ENCODE peak calls at places on chromosomes 2 and 18, in four cellular contexts. One of them, this sample, is unnamed.

GRCh38 chr2:4628931-4629565 is 925.7 kb downstream of the DCDC2C start:
- DNase-seq in foreskin fibroblast: no peak
- DNase-seq in NT2/D1: no peak
- DNase-seq in SJSA1: no peak
- DNase-seq in this sample: no peak

GRCh38 chr2:234988491-234988890 is 36.7 kb downstream of the SH3BP4 start:
- DNase-seq in NT2/D1: no peak
- DNase-seq in foreskin fibroblast: no peak
- DNase-seq in SJSA1: no peak
- DNase-seq in this sample: no peak

GRCh38 chr2:197675711-197676188 is 363 bp upstream of the RFTN2 start:
- DNase-seq in NT2/D1: no peak
- DNase-seq in foreskin fibroblast: peak
- DNase-seq in SJSA1: peak
- DNase-seq in this sample: no peak

GRCh38 chr2:79861059-79861374 is 348.2 kb downstream of the CTNNA2 start:
- DNase-seq in foreskin fibroblast: no peak
- DNase-seq in SJSA1: no peak
- DNase-seq in NT2/D1: no peak
- DNase-seq in this sample: no peak

GRCh38 chr2:137123241-137123640 is 357.9 kb downstream of the THSD7B start:
- DNase-seq in SJSA1: peak
- DNase-seq in foreskin fibroblast: peak
- DNase-seq in NT2/D1: no peak
- DNase-seq in this sample: no peak

GRCh38 chr2:54899576-54900200 is 150.6 kb downstream of the RTN4 start:
- DNase-seq in SJSA1: peak
- DNase-seq in NT2/D1: peak
- DNase-seq in foreskin fibroblast: peak
- DNase-seq in this sample: peak

GRCh38 chr2:49973917-49974368 is 819.6 kb upstream of the FSHR start:
- DNase-seq in NT2/D1: no peak
- DNase-seq in foreskin fibroblast: peak
- DNase-seq in SJSA1: peak
- DNase-seq in this sample: peak

GRCh38 chr2:124530203-124530602 is 505.1 kb downstream of the CNTNAP5 start:
- DNase-seq in SJSA1: no peak
- DNase-seq in foreskin fibroblast: no peak
- DNase-seq in NT2/D1: peak
- DNase-seq in this sample: no peak

GRCh38 chr2:112055110-112055832 is at the start of gene TMEM87B:
- DNase-seq in SJSA1: peak
- DNase-seq in NT2/D1: peak
- DNase-seq in foreskin fibroblast: peak
- DNase-seq in this sample: peak

GRCh38 chr18:8121942-8122480 is 487.2 kb upstream of the RAB12 start:
- DNase-seq in NT2/D1: peak
- DNase-seq in SJSA1: peak
- DNase-seq in foreskin fibroblast: peak
- DNase-seq in this sample: peak

GRCh38 chr2:30541680-30542079 is 94.6 kb downstream of the LCLAT1 start:
- DNase-seq in foreskin fibroblast: no peak
- DNase-seq in NT2/D1: no peak
- DNase-seq in SJSA1: no peak
- DNase-seq in this sample: no peak

GRCh38 chr2:132374551-132374950 is 42.1 kb upstream of the GPR39 start:
- DNase-seq in SJSA1: peak
- DNase-seq in NT2/D1: no peak
- DNase-seq in foreskin fibroblast: peak
- DNase-seq in this sample: peak

GRCh38 chr2:88600038-88600465 is 27.2 kb downstream of the EIF2AK3 start:
- DNase-seq in NT2/D1: peak
- DNase-seq in SJSA1: peak
- DNase-seq in foreskin fibroblast: peak
- DNase-seq in this sample: peak

GRCh38 chr2:38075436-38076249 is at the start of gene CYP1B1:
- DNase-seq in NT2/D1: no peak
- DNase-seq in foreskin fibroblast: no peak
- DNase-seq in SJSA1: no peak
- DNase-seq in this sample: no peak

GRCh38 chr2:109031481-109032228 is 42.6 kb upstream of the EDAR start:
- DNase-seq in SJSA1: peak
- DNase-seq in foreskin fibroblast: peak
- DNase-seq in NT2/D1: peak
- DNase-seq in this sample: peak

GRCh38 chr2:174205562-174205961 is 42.8 kb downstream of the OLA1 start:
- DNase-seq in foreskin fibroblast: no peak
- DNase-seq in NT2/D1: no peak
- DNase-seq in SJSA1: no peak
- DNase-seq in this sample: no peak

GRCh38 chr18:28115149-28115550 is 61.8 kb downstream of the CDH2 start:
- DNase-seq in NT2/D1: no peak
- DNase-seq in foreskin fibroblast: peak
- DNase-seq in SJSA1: peak
- DNase-seq in this sample: peak

GRCh38 chr2:203396667-203397066 is 68.5 kb downstream of the ABI2 start:
- DNase-seq in foreskin fibroblast: no peak
- DNase-seq in SJSA1: peak
- DNase-seq in NT2/D1: peak
- DNase-seq in this sample: peak

GRCh38 chr2:237315170-237315880 is 98.6 kb downstream of the COL6A3 start:
- DNase-seq in foreskin fibroblast: peak
- DNase-seq in NT2/D1: peak
- DNase-seq in SJSA1: peak
- DNase-seq in this sample: no peak

GRCh38 chr2:26619649-26620605 is 21.2 kb downstream of the CIB4 start:
- DNase-seq in foreskin fibroblast: no peak
- DNase-seq in NT2/D1: no peak
- DNase-seq in SJSA1: no peak
- DNase-seq in this sample: no peak

GRCh38 chr2:102473020-102473419 is at the start of gene SLC9A4:
- DNase-seq in NT2/D1: no peak
- DNase-seq in SJSA1: peak
- DNase-seq in foreskin fibroblast: peak
- DNase-seq in this sample: peak

GRCh38 chr18:30748541-30748940 is 294.0 kb downstream of the DSC3 start:
- DNase-seq in foreskin fibroblast: no peak
- DNase-seq in NT2/D1: no peak
- DNase-seq in SJSA1: no peak
- DNase-seq in this sample: no peak

GRCh38 chr2:29182920-29183319 is 67.7 kb downstream of the CLIP4 start:
- DNase-seq in SJSA1: no peak
- DNase-seq in foreskin fibroblast: no peak
- DNase-seq in NT2/D1: no peak
- DNase-seq in this sample: no peak

GRCh38 chr2:190843874-190844699 is 36.5 kb upstream of the GLS start:
- DNase-seq in NT2/D1: no peak
- DNase-seq in SJSA1: peak
- DNase-seq in foreskin fibroblast: peak
- DNase-seq in this sample: peak

GRCh38 chr18:46322941-46323340 is 218.8 kb downstream of the HAUS1 start:
- DNase-seq in foreskin fibroblast: no peak
- DNase-seq in NT2/D1: no peak
- DNase-seq in SJSA1: no peak
- DNase-seq in this sample: no peak

GRCh38 chr2:53654364-53654763 is 113.2 kb upstream of the CHAC2 start:
- DNase-seq in foreskin fibroblast: no peak
- DNase-seq in SJSA1: no peak
- DNase-seq in NT2/D1: no peak
- DNase-seq in this sample: no peak

GRCh38 chr2:201403904-201404303 is 46.8 kb upstream of the FLACC1 start:
- DNase-seq in SJSA1: peak
- DNase-seq in NT2/D1: no peak
- DNase-seq in foreskin fibroblast: peak
- DNase-seq in this sample: peak

GRCh38 chr2:233775414-233775813 is 2.7 kb upstream of the MROH2A start:
- DNase-seq in NT2/D1: no peak
- DNase-seq in foreskin fibroblast: no peak
- DNase-seq in SJSA1: no peak
- DNase-seq in this sample: no peak

GRCh38 chr2:103179800-103180199 is 418.0 kb downstream of the TMEM182 start:
- DNase-seq in NT2/D1: no peak
- DNase-seq in SJSA1: no peak
- DNase-seq in foreskin fibroblast: no peak
- DNase-seq in this sample: no peak

GRCh38 chr2:149441255-149441654 is 110.9 kb downstream of the LYPD6 start:
- DNase-seq in NT2/D1: no peak
- DNase-seq in SJSA1: no peak
- DNase-seq in foreskin fibroblast: peak
- DNase-seq in this sample: no peak

GRCh38 chr2:212956665-212957064 is 194.7 kb downstream of the IKZF2 start:
- DNase-seq in NT2/D1: no peak
- DNase-seq in SJSA1: no peak
- DNase-seq in foreskin fibroblast: no peak
- DNase-seq in this sample: peak
- H3K4me3 ChIP-seq in NT2/D1: no peak
- H3K4me3 ChIP-seq in SJSA1: no peak
- H3K4me3 ChIP-seq in foreskin fibroblast: no peak
- H3K4me3 ChIP-seq in this sample: no peak

GRCh38 chr18:11654736-11655604 is 34.1 kb upstream of the GNAL start:
- DNase-seq in foreskin fibroblast: peak
- DNase-seq in NT2/D1: no peak
- DNase-seq in SJSA1: peak
- DNase-seq in this sample: peak
- H3K4me3 ChIP-seq in foreskin fibroblast: no peak
- H3K4me3 ChIP-seq in NT2/D1: no peak
- H3K4me3 ChIP-seq in SJSA1: no peak
- H3K4me3 ChIP-seq in this sample: no peak

GRCh38 chr18:56285387-56286055 is 352.9 kb downstream of the TXNL1 start:
- DNase-seq in foreskin fibroblast: peak
- DNase-seq in SJSA1: no peak
- DNase-seq in NT2/D1: no peak
- DNase-seq in this sample: peak
- H3K4me3 ChIP-seq in foreskin fibroblast: no peak
- H3K4me3 ChIP-seq in SJSA1: no peak
- H3K4me3 ChIP-seq in NT2/D1: no peak
- H3K4me3 ChIP-seq in this sample: no peak

GRCh38 chr2:172082944-172083718 is 2.2 kb upstream of the DLX1 start:
- DNase-seq in NT2/D1: no peak
- DNase-seq in SJSA1: no peak
- DNase-seq in foreskin fibroblast: peak
- DNase-seq in this sample: no peak
- H3K4me3 ChIP-seq in NT2/D1: no peak
- H3K4me3 ChIP-seq in SJSA1: no peak
- H3K4me3 ChIP-seq in foreskin fibroblast: peak
- H3K4me3 ChIP-seq in this sample: no peak

GRCh38 chr2:64818650-64819032 is 164.9 kb upstream of the SERTAD2 start:
- DNase-seq in NT2/D1: no peak
- DNase-seq in SJSA1: no peak
- DNase-seq in foreskin fibroblast: no peak
- DNase-seq in this sample: no peak

GRCh38 chr2:64820901-64821300 is 167.2 kb upstream of the SERTAD2 start:
- DNase-seq in foreskin fibroblast: no peak
- DNase-seq in SJSA1: no peak
- DNase-seq in NT2/D1: no peak
- DNase-seq in this sample: no peak

GRCh38 chr2:64817453-64817852 is 163.7 kb upstream of the SERTAD2 start:
- DNase-seq in NT2/D1: no peak
- DNase-seq in foreskin fibroblast: no peak
- DNase-seq in SJSA1: no peak
- DNase-seq in this sample: no peak

GRCh38 chr2:64819774-64820688 is 166.3 kb upstream of the SERTAD2 start:
- DNase-seq in SJSA1: no peak
- DNase-seq in NT2/D1: no peak
- DNase-seq in foreskin fibroblast: no peak
- DNase-seq in this sample: no peak

DNA sequence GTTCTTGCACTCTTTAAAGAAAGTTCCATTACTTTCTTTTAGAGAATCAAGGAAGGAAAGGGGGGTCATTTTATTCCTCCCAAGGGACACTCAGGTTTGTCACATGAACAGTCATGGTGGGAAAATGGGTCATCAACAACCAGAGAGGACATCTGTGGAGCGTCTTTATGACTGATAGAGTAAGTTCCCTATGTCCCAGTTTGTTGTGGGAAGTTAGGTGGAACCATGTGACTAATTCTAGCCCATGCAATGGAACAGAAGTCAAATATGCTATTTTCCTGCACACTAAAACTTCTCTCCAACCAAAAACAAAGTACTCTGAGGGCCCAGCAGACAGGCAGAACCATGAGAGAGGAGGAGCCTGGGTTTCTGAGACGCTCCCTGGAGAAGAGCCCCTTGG is 165.7 kb upstream of the SERTAD2 start:
- DNase-seq in foreskin fibroblast: no peak
- DNase-seq in SJSA1: no peak
- DNase-seq in NT2/D1: no peak
- DNase-seq in this sample: no peak
- H3K4me3 ChIP-seq in foreskin fibroblast: no peak
- H3K4me3 ChIP-seq in SJSA1: no peak
- H3K4me3 ChIP-seq in NT2/D1: no peak
- H3K4me3 ChIP-seq in this sample: no peak

GRCh38 chr2:71455741-71456569 is 2.6 kb downstream of the DYSF start:
- DNase-seq in NT2/D1: peak
- DNase-seq in foreskin fibroblast: no peak
- DNase-seq in SJSA1: peak
- DNase-seq in this sample: no peak
- H3K4me3 ChIP-seq in NT2/D1: no peak
- H3K4me3 ChIP-seq in foreskin fibroblast: no peak
- H3K4me3 ChIP-seq in SJSA1: no peak
- H3K4me3 ChIP-seq in this sample: no peak

GRCh38 chr2:47658646-47659320 is 124.2 kb upstream of the MSH6 start:
- DNase-seq in NT2/D1: no peak
- DNase-seq in foreskin fibroblast: no peak
- DNase-seq in SJSA1: no peak
- DNase-seq in this sample: no peak
- H3K4me3 ChIP-seq in NT2/D1: no peak
- H3K4me3 ChIP-seq in foreskin fibroblast: no peak
- H3K4me3 ChIP-seq in SJSA1: no peak
- H3K4me3 ChIP-seq in this sample: no peak

DNA sequence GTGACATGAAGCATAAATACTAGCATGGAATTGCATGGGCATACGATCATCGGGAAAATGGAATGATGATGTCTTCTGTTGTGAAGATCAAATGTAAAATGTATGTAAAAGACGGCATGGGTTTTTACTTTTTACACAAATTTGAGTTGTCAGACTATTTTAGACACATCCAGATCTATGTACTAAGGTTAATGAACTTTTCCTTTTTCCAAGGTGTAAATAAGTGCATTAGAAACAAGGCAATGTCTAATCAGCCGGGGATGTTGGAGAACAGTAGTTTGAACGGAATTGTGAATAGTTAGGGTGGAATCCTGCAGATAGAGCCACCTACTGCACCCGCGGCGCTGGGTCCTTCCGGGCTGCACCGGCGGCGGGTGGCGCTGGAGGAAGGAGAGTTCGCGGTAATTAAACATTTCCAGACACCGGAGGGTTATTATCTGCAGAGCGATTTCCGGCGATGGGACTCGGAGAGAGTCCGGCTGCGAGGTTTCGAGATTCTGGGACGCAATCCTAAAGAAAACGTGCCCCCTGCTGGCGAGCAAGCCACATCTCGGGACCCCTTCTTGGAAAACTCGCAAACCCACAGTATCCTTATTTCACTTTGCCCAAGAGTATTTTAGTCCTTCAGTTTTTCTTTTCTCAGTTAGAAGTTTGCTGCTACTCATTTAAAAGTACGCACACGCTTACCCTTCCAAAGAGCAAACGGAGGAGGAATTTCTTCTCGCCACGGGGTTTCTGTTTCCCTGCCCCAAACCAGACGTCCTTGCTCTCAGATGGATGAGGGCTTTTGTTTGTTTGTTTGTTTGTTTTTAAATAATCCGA is 4.4 kb upstream of the OSR1 start:
- DNase-seq in NT2/D1: no peak
- DNase-seq in foreskin fibroblast: peak
- DNase-seq in SJSA1: peak
- DNase-seq in this sample: peak
- H3K4me3 ChIP-seq in NT2/D1: peak
- H3K4me3 ChIP-seq in foreskin fibroblast: peak
- H3K4me3 ChIP-seq in SJSA1: peak
- H3K4me3 ChIP-seq in this sample: peak

This sample was measured in bronchial epithelial cell.